ENCODE peak calls at places on chromosomes 13 and 19, in six cellular contexts. H, Y, O, B, S and R are unnamed samples.

GRCh38 chr13:27293873-27294515 is 23.4 kb downstream of the RASL11A start:
- DNase-seq in S (no peak), H (no peak), Y (no peak), O (no peak), B (no peak), R (no peak)

GRCh38 chr13:25682221-25682620 is 310.4 kb downstream of the ATP8A2 start:
- DNase-seq in S (no peak), Y (no peak), B (no peak), O (no peak), H (no peak), R (no peak)

GRCh38 chr19:44258835-44259413 is 762 bp upstream of the ZNF233 start:
- DNase-seq in B (no peak), H (no peak), S (no peak), O (peak), Y (no peak), R (no peak)

GRCh38 chr13:66558511-66558910 is 671.6 kb downstream of the PCDH9 start:
- DNase-seq in H (no peak), Y (peak), O (no peak), B (peak), S (peak), R (no peak)

GRCh38 chr13:78764665-78765064 is 105.7 kb upstream of the OBI1 start:
- DNase-seq in O (no peak), H (no peak), B (no peak), S (no peak), Y (peak), R (no peak)

GRCh38 chr13:24997367-24997967 is 98.5 kb upstream of the PABPC3 start:
- DNase-seq in B (peak), Y (peak), H (no peak), S (no peak), O (peak), R (peak)

GRCh38 chr13:84439108-84439507 is 556.8 kb upstream of the SLITRK1 start:
- DNase-seq in H (no peak), S (peak), O (no peak), Y (no peak), B (peak), R (peak)

GRCh38 chr13:38960175-38960574 is 30.5 kb downstream of the STOML3 start:
- DNase-seq in O (no peak), Y (no peak), H (no peak), B (no peak), S (no peak), R (no peak)

GRCh38 chr19:45884682-45885555 is 1.0 kb downstream of the IRF2BP1 start:
- DNase-seq in Y (peak), O (no peak), H (no peak), B (no peak), S (no peak), R (peak)

GRCh38 chr19:55146078-55146647 is 2.8 kb downstream of the TNNT1 start:
- DNase-seq in Y (peak), H (peak), O (peak), S (no peak), B (no peak), R (peak)

GRCh38 chr13:24834902-24835510 is 71.0 kb downstream of the RNF17 start:
- DNase-seq in S (no peak), O (no peak), Y (no peak), H (no peak), B (no peak), R (no peak)

GRCh38 chr13:106078191-106078590 is 457.3 kb downstream of the EFNB2 start:
- DNase-seq in O (no peak), Y (peak), S (peak), B (peak), H (no peak), R (no peak)

GRCh38 chr13:30341815-30342570 is 34.6 kb upstream of the KATNAL1 start:
- DNase-seq in S (peak), Y (no peak), B (peak), H (peak), O (peak), R (peak)

GRCh38 chr19:11435833-11436313 is 438 bp downstream of the PRKCSH start:
- DNase-seq in B (peak), H (no peak), O (peak), S (peak), Y (peak), R (peak)

GRCh38 chr19:44570984-44571684 is 41.7 kb upstream of the CEACAM20 start:
- DNase-seq in Y (peak), B (peak), S (peak), H (peak), O (peak), R (peak)

GRCh38 chr19:6811906-6812305 is 39.4 kb downstream of the VAV1 start:
- DNase-seq in H (peak), B (peak), O (peak), Y (no peak), S (peak), R (peak)

GRCh38 chr19:16319466-16319865 is 5.2 kb upstream of the KLF2 start:
- DNase-seq in B (peak), S (no peak), O (no peak), Y (no peak), H (no peak), R (peak)

GRCh38 chr13:41976491-41976890 is 15.6 kb upstream of the VWA8 start:
- DNase-seq in O (no peak), Y (no peak), S (no peak), B (no peak), H (no peak), R (no peak)

GRCh38 chr19:50705422-50706019 is 14.1 kb downstream of the SHANK1 start:
- DNase-seq in O (peak), S (no peak), H (peak), B (peak), Y (peak), R (peak)

GRCh38 chr13:102873653-102874052 is 27.8 kb downstream of the ERCC5 start:
- DNase-seq in H (no peak), Y (no peak), S (peak), O (peak), B (peak), R (peak)

GRCh38 chr13:46341112-46341711 is 45.8 kb downstream of the RUBCNL start:
- DNase-seq in S (peak), B (peak), H (no peak), O (peak), Y (no peak), R (peak)

GRCh38 chr13:26624572-26624971 is 67.1 kb downstream of the WASF3 start:
- DNase-seq in O (no peak), B (no peak), Y (no peak), S (no peak), H (no peak), R (peak)

GRCh38 chr19:3867971-3868769 is 668 bp downstream of the ZFR2 start:
- DNase-seq in O (no peak), S (no peak), Y (peak), H (no peak), B (no peak), R (no peak)

GRCh38 chr13:58343081-58343480 is 711.5 kb downstream of the PCDH17 start:
- DNase-seq in Y (no peak), S (peak), O (no peak), H (no peak), B (peak), R (no peak)

GRCh38 chr13:97067342-97067895 is 73.1 kb upstream of the OXGR1 start:
- DNase-seq in S (peak), B (peak), O (no peak), H (no peak), Y (no peak), R (peak)

GRCh38 chr13:40803316-40803715 is 13.9 kb downstream of the SLC25A15 start:
- DNase-seq in S (no peak), O (no peak), H (no peak), B (no peak), Y (no peak), R (no peak)

GRCh38 chr19:6062961-6063575 is 47.2 kb downstream of the RFX2 start:
- DNase-seq in H (no peak), S (no peak), Y (no peak), O (no peak), B (no peak), R (no peak)

GRCh38 chr13:113157929-113158747 is at the start of gene PROZ:
- DNase-seq in Y (no peak), O (no peak), B (no peak), H (no peak), S (no peak), R (no peak)

GRCh38 chr13:71587778-71588177 is 279.2 kb downstream of the DACH1 start:
- DNase-seq in B (no peak), O (no peak), Y (no peak), S (no peak), H (no peak), R (no peak)

GRCh38 chr13:110017379-110017778 is 231.0 kb upstream of the IRS2 start:
- DNase-seq in Y (no peak), H (peak), S (peak), O (peak), B (peak), R (peak)

GRCh38 chr19:33574824-33575223 is 46.9 kb upstream of the CHST8 start:
- DNase-seq in Y (no peak), B (no peak), S (no peak), H (no peak), O (no peak), R (no peak)

GRCh38 chr19:7962644-7963268 is 19.3 kb upstream of the TIMM44 start:
- DNase-seq in H (no peak), O (no peak), Y (no peak), B (no peak), S (no peak), R (no peak)

GRCh38 chr19:38304866-38305429 is 897 bp downstream of the C19orf33 start:
- DNase-seq in B (peak), Y (peak), H (peak), O (peak), S (no peak), R (no peak)
- H3K9ac ChIP-seq in B (no peak), Y (no peak), H (peak), O (peak), S (no peak), R (no peak)

DNA sequence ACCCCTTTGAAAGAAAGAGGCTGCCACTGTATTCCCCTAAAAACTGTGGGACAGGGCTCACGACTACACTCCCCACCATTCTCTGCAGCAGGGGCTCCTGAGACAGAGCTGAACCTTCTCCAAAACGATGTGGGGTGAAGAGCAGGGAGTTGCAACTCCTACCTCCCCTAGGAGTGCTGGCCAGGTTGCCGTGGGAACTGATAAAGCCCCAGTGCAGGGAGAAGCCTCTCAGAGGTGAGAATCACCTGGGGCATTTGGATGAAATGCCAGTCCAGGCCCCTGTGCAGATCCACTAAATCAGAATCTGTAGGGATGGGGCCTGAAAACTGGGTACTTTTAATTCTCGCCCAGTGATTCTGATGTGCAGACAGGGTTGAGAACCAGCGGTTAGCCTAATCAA is 945 bp downstream of the DHRS12 start:
- DNase-seq in B (no peak), O (no peak), Y (peak), H (no peak), S (no peak), R (peak)
- TF ChIP-seq EZH2 in B (no peak), O (no peak), Y (no peak), H (no peak), S (no peak), R (no peak)

GRCh38 chr19:42089772-42090171 is 13.8 kb downstream of the ZNF574 start:
- DNase-seq in Y (no peak), B (no peak), S (no peak), O (no peak), H (no peak), R (no peak)

GRCh38 chr19:42090687-42091086 is 14.7 kb downstream of the ZNF574 start:
- DNase-seq in O (no peak), S (no peak), B (no peak), Y (no peak), H (no peak), R (no peak)

GRCh38 chr19:42089191-42089750 is 13.3 kb downstream of the ZNF574 start:
- DNase-seq in S (no peak), Y (no peak), O (no peak), B (no peak), H (no peak), R (no peak)

GRCh38 chr19:42086770-42087550 is 11.0 kb downstream of the ZNF574 start:
- DNase-seq in H (no peak), B (peak), Y (no peak), S (no peak), O (no peak), R (no peak)

DNA sequence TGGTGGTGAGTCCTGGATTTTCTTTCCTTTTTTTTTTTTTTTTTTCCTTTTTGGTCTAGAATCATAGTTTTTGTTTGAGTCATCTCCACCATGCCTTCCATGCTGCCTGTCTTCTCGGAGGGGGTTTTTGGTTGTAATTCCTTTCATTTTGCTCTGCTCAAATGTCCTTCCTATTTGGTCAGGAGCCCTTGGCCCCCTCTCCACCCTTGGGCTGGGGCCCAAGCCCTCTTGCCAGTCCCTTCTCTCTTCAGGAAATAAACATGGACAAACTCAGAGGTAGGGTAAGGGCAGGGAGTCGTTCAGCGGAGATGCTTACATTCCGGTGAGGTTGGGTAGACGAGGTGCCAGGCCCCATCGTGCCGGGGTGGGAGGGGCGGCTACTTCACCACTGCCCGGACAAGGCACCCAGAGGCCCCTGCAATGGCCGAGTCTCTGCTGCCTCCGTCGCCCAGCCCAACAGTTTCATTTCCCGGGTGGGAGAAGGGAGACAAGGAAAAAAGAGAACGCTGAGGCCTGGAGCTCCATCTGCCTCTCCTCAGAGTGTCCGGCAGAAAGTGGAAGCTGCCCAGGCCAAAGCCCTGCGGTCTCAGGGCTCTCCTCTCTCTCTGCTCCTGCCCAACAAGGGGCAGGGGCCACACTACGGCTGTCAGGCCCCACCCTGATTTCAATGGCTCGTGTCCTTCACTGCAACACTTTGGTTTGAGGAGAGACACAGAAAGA is 12.7 kb downstream of the ZNF574 start:
- DNase-seq in O (no peak), H (no peak), S (peak), B (peak), Y (no peak), R (peak)
- H3K4me3 ChIP-seq in O (no peak), H (no peak), S (peak), B (no peak), Y (no peak), R (peak)

GRCh38 chr13:49494645-49495044 is 1.1 kb upstream of the PHF11 start:
- DNase-seq in B (no peak), S (no peak), Y (no peak), O (peak), H (no peak), R (no peak)
- H3K9ac ChIP-seq in B (no peak), S (no peak), Y (no peak), O (peak), H (peak), R (peak)

GRCh38 chr19:1752009-1752756 is 1.1 kb upstream of the ONECUT3 start:
- DNase-seq in H (no peak), B (no peak), O (no peak), Y (no peak), S (no peak), R (no peak)
- TF ChIP-seq EZH2 in H (no peak), B (peak), O (no peak), Y (peak), S (no peak), R (peak)